ENCODE peak calls at places on chromosomes 12 and 14, in seven cellular contexts. S is BJ, T is cardiac fibroblast, R is endothelial cell of umbilical vein, D is psoas muscle, G is dorsolateral prefrontal cortex, F is fibroblast of pulmonary artery. P is an unnamed sample.
A peak's percentile ranks its signal among the peaks of the same experiment; 100 is the strongest.

GRCh38 chr12:128976120-128976519 is 122.8 kb downstream of the GLT1D1 start:
- DNase-seq in S (no peak), T (no peak), R (no peak), D (no peak), G (no peak), F (no peak), P (no peak)

GRCh38 chr12:52515927-52516831 is 4.0 kb downstream of the KRT5 start:
- DNase-seq in S (no peak), T (peak; percentile 62), R (no peak), D (no peak), G (no peak), F (peak; percentile 53), P (peak; percentile 15)

GRCh38 chr14:96797943-96798349 is 764 bp downstream of the VRK1 start:
- DNase-seq in S (no peak), T (no peak), R (peak; percentile 38), D (no peak), G (no peak), F (no peak), P (no peak)

GRCh38 chr14:58427289-58428010 is at the start of the genes KIAA0586 and TIMM9:
- DNase-seq in S (peak; percentile 87), T (peak; percentile 99), R (peak; percentile 98), D (peak; percentile 98), G (peak; percentile 93), F (peak; percentile 100), P (peak; percentile 99)

GRCh38 chr14:70343141-70343540 is 16.3 kb downstream of the COX16 start:
- DNase-seq in S (no peak), T (no peak), R (no peak), D (no peak), G (no peak), F (no peak), P (no peak)

GRCh38 chr12:112792306-112792705 is 758 bp downstream of the RPH3A start:
- DNase-seq in S (no peak), T (no peak), R (no peak), D (no peak), G (peak; percentile 65), F (no peak), P (no peak)

GRCh38 chr12:106031736-106032135 is 107.0 kb downstream of the NUAK1 start:
- DNase-seq in S (no peak), T (no peak), R (no peak), D (no peak), G (no peak), F (no peak), P (no peak)

GRCh38 chr14:64708148-64709004 is 4.2 kb downstream of the PLEKHG3 start:
- DNase-seq in S (no peak), T (no peak), R (no peak), D (no peak), G (no peak), F (no peak), P (peak; percentile 9)

GRCh38 chr14:101506921-101507300 is 54.4 kb upstream of the DIO3 start:
- DNase-seq in S (no peak), T (no peak), R (no peak), D (peak; percentile 70), G (no peak), F (no peak), P (no peak)

GRCh38 chr12:69254857-69255256 is 15.5 kb downstream of the CPSF6 start:
- DNase-seq in S (no peak), T (no peak), R (no peak), D (no peak), G (no peak), F (no peak), P (no peak)

GRCh38 chr12:49916129-49916919 is 12.6 kb upstream of the FAIM2 start:
- DNase-seq in S (no peak), T (no peak), R (no peak), D (peak; percentile 19), G (no peak), F (no peak), P (no peak)

GRCh38 chr12:586318-587071 is 76.8 kb downstream of the NINJ2 start:
- DNase-seq in S (no peak), T (no peak), R (no peak), D (no peak), G (no peak), F (no peak), P (no peak)

GRCh38 chr12:6222009-6222702 is 22.0 kb downstream of the CD9 start:
- DNase-seq in S (no peak), T (peak; percentile 23), R (peak; percentile 56), D (no peak), G (no peak), F (no peak), P (no peak)

GRCh38 chr12:99765469-99766114 is 118.0 kb downstream of the GARIN6 start:
- DNase-seq in S (no peak), T (no peak), R (no peak), D (no peak), G (no peak), F (no peak), P (no peak)

GRCh38 chr12:52184813-52185212 is 7.0 kb downstream of the KRT80 start:
- DNase-seq in S (no peak), T (no peak), R (peak; percentile 67), D (no peak), G (no peak), F (no peak), P (no peak)

GRCh38 chr14:104116544-104117340 is 21.6 kb upstream of the KIF26A start:
- DNase-seq in S (no peak), T (no peak), R (no peak), D (no peak), G (no peak), F (no peak), P (no peak)

GRCh38 chr12:130967631-130968030 is 13.9 kb downstream of the ADGRD1 start:
- DNase-seq in S (no peak), T (no peak), R (no peak), D (no peak), G (no peak), F (no peak), P (no peak)

GRCh38 chr12:59067068-59067467 is 146.8 kb upstream of the LRIG3 start:
- DNase-seq in S (peak; percentile 35), T (peak; percentile 48), R (peak; percentile 76), D (no peak), G (no peak), F (peak; percentile 68), P (peak; percentile 46)

DNA sequence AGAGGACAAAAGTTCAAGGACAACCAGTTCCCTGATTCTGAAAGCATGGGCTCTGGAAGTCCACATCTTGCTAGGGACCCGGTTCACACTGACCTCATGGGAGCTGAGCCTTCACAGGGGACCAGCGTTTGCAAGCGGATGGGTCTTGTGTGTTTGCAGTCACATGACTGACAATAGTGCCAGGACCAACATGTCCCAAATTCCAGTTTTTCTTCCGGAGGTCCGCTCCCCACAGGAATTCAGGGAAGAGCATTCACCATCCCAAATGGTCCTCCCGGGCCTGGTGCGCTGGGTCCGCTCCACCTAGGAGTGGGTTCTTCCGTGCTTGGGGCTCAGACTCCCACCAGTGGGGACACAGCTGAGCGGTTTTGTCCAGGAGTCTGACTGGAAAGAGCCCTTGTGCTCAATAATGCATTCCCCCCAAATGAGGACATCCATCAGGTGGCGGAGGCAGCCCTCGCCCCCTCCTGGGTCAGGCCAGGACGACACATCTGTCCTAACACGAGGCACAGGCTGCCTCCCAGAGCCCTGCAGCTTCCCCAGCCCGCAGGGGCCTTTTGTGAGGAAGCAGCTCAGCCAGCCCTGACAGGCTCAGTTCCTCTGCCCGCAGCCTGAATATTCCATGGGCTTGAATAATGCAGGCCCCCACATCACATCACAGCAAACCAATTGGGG is 91.8 kb upstream of the BCL11B start:
- DNase-seq in S (no peak), T (no peak), R (no peak), D (no peak), G (no peak), F (no peak), P (no peak)
- TF ChIP-seq CTCF in S (no peak), T (no peak), R (no peak), D (no peak), G (no peak), F (no peak), P (no peak)

DNA sequence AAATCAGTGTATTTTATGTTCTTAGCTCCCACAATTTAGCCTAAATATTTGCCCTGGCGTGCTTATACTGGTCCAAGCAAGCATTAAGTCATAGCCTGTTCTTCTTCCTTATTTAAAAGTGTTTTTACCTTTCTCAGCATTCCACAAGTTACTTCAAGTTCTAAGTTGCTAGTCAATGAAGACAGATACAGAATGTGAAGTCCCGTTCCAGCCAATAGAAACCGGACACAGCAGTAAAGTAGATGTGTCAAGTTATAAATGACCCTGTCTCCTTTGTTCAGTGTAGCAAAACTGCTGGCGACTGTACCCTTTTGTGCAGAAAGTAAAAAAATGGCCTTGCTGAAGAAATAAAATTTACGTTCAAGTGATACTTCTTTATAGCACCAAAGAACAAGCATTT is 3.9 kb downstream of the SNAPC1 start:
- DNase-seq in S (no peak), T (no peak), R (peak; percentile 31), D (no peak), G (no peak), F (no peak), P (no peak)
- H3K4me3 ChIP-seq in S (no peak overlapping the region), T (no peak overlapping the region), R (no peak overlapping the region), D (peak overlapping the region; percentile 15), G (no peak overlapping the region), F (no peak overlapping the region), P (no peak overlapping the region)

GRCh38 chr12:77685112-77685511 is 145.6 kb upstream of the NAV3 start:
- DNase-seq in S (peak; percentile 9), T (peak; percentile 85), R (peak; percentile 80), D (peak; percentile 43), G (peak; percentile 64), F (peak; percentile 86), P (peak; percentile 82)

GRCh38 chr12:77689510-77690086 is 141.1 kb upstream of the NAV3 start:
- DNase-seq in S (no peak), T (no peak), R (no peak), D (no peak), G (no peak), F (no peak), P (no peak)

GRCh38 chr12:77685906-77686305 is 144.8 kb upstream of the NAV3 start:
- DNase-seq in S (no peak), T (no peak), R (no peak), D (no peak), G (no peak), F (no peak), P (no peak)

GRCh38 chr12:77687346-77687745 is 143.3 kb upstream of the NAV3 start:
- DNase-seq in S (no peak), T (peak; percentile 6), R (no peak), D (no peak), G (no peak), F (no peak), P (peak; percentile 13)

GRCh38 chr12:77686760-77687159 is 143.9 kb upstream of the NAV3 start:
- DNase-seq in S (no peak), T (peak; percentile 22), R (peak; percentile 18), D (no peak), G (no peak), F (peak; percentile 33), P (peak; percentile 59)
- TF ChIP-seq CTCF in S (peak; percentile 16), T (no peak), R (no peak), D (no peak), G (no peak), F (no peak), P (peak; percentile 44)

GRCh38 chr14:59435987-59436386 is 29.2 kb downstream of the GPR135 start:
- DNase-seq in S (no peak), T (no peak), R (no peak), D (no peak), G (no peak), F (no peak), P (no peak)

GRCh38 chr14:59435106-59435505 is 30.1 kb downstream of the GPR135 start:
- DNase-seq in S (no peak), T (no peak), R (no peak), D (no peak), G (no peak), F (no peak), P (no peak)

GRCh38 chr14:59439256-59440015 is 25.7 kb downstream of the GPR135 start:
- DNase-seq in S (no peak), T (peak; percentile 91), R (no peak), D (no peak), G (no peak), F (peak; percentile 92), P (peak; percentile 78)

GRCh38 chr14:59438148-59438766 is 26.9 kb downstream of the GPR135 start:
- DNase-seq in S (no peak), T (peak; percentile 84), R (peak; percentile 75), D (no peak), G (no peak), F (peak; percentile 87), P (peak; percentile 88)
- H3K4me3 ChIP-seq in S (no peak overlapping the region), T (no peak overlapping the region), R (no peak overlapping the region), D (no peak overlapping the region), G (no peak overlapping the region), F (no peak overlapping the region), P (no peak overlapping the region)